ENCODE peak calls at places on chromosomes 13 and 19, in five cellular contexts. One of them, this sample, is unnamed.

GRCh38 chr13:81171065-81171647 is 830.2 kb upstream of the SPRY2 start:
- DNase-seq in pancreas: no peak
- DNase-seq in upper lobe of right lung: no peak
- DNase-seq in left kidney: peak; percentile 55
- DNase-seq in prostate gland: no peak
- DNase-seq in this sample: peak; percentile 47

GRCh38 chr13:27161980-27162379 is 9.6 kb downstream of the USP12 start:
- DNase-seq in pancreas: no peak
- DNase-seq in upper lobe of right lung: no peak
- DNase-seq in left kidney: no peak
- DNase-seq in prostate gland: no peak
- DNase-seq in this sample: no peak

GRCh38 chr19:5345895-5346386 is 5.3 kb upstream of the PTPRS start:
- DNase-seq in pancreas: no peak
- DNase-seq in upper lobe of right lung: no peak
- DNase-seq in left kidney: no peak
- DNase-seq in prostate gland: no peak
- DNase-seq in this sample: no peak

GRCh38 chr13:51793570-51794273 is 10.2 kb downstream of the DHRS12 start:
- DNase-seq in pancreas: peak; percentile 45
- DNase-seq in upper lobe of right lung: no peak
- DNase-seq in left kidney: no peak
- DNase-seq in prostate gland: no peak
- DNase-seq in this sample: peak; percentile 99

GRCh38 chr13:77375554-77375953 is 48.7 kb upstream of the MYCBP2 start:
- DNase-seq in pancreas: no peak
- DNase-seq in upper lobe of right lung: no peak
- DNase-seq in left kidney: no peak
- DNase-seq in prostate gland: no peak
- DNase-seq in this sample: no peak

GRCh38 chr13:34070544-34071303 is 252.8 kb downstream of the RFC3 start:
- DNase-seq in pancreas: no peak
- DNase-seq in upper lobe of right lung: no peak
- DNase-seq in left kidney: no peak
- DNase-seq in prostate gland: no peak
- DNase-seq in this sample: no peak

GRCh38 chr13:72458701-72459100 is 268.7 kb downstream of the MZT1 start:
- DNase-seq in pancreas: no peak
- DNase-seq in upper lobe of right lung: no peak
- DNase-seq in left kidney: peak; percentile 51
- DNase-seq in prostate gland: no peak
- DNase-seq in this sample: no peak

GRCh38 chr13:35502456-35502855 is 26.0 kb upstream of the MAB21L1 start:
- DNase-seq in pancreas: no peak
- DNase-seq in upper lobe of right lung: no peak
- DNase-seq in left kidney: no peak
- DNase-seq in prostate gland: no peak
- DNase-seq in this sample: no peak

GRCh38 chr13:51608857-51609406 is 24.7 kb downstream of the WDFY2 start:
- DNase-seq in pancreas: no peak
- DNase-seq in upper lobe of right lung: no peak
- DNase-seq in left kidney: no peak
- DNase-seq in prostate gland: no peak
- DNase-seq in this sample: no peak

GRCh38 chr19:40279120-40279551 is 6.0 kb downstream of the AKT2 start:
- DNase-seq in pancreas: no peak
- DNase-seq in upper lobe of right lung: no peak
- DNase-seq in left kidney: peak; percentile 81
- DNase-seq in prostate gland: no peak
- DNase-seq in this sample: no peak

GRCh38 chr13:112113851-112114250 is 46.9 kb downstream of the SOX1 start:
- DNase-seq in pancreas: no peak
- DNase-seq in upper lobe of right lung: no peak
- DNase-seq in left kidney: no peak
- DNase-seq in prostate gland: no peak
- DNase-seq in this sample: no peak

GRCh38 chr19:47157455-47158321 is 27.1 kb downstream of the SAE1 start:
- DNase-seq in pancreas: no peak
- DNase-seq in upper lobe of right lung: no peak
- DNase-seq in left kidney: peak; percentile 40
- DNase-seq in prostate gland: peak; percentile 22
- DNase-seq in this sample: peak; percentile 35

GRCh38 chr13:32347651-32348050 is 32.3 kb downstream of the BRCA2 start:
- DNase-seq in pancreas: no peak
- DNase-seq in upper lobe of right lung: no peak
- DNase-seq in left kidney: no peak
- DNase-seq in prostate gland: no peak
- DNase-seq in this sample: no peak

GRCh38 chr13:44902793-44903192 is 86.5 kb downstream of the NUFIP1 start:
- DNase-seq in pancreas: no peak
- DNase-seq in upper lobe of right lung: no peak
- DNase-seq in left kidney: no peak
- DNase-seq in prostate gland: no peak
- DNase-seq in this sample: no peak

GRCh38 chr19:19386373-19386869 is 19.1 kb upstream of the GATAD2A start:
- DNase-seq in pancreas: no peak
- DNase-seq in upper lobe of right lung: no peak
- DNase-seq in left kidney: no peak
- DNase-seq in prostate gland: no peak
- DNase-seq in this sample: no peak

GRCh38 chr19:7595466-7596133 is at the start of gene CAMSAP3:
- DNase-seq in pancreas: peak; percentile 56
- DNase-seq in upper lobe of right lung: peak; percentile 85
- DNase-seq in left kidney: peak; percentile 93
- DNase-seq in prostate gland: peak; percentile 29
- DNase-seq in this sample: no peak

GRCh38 chr13:101049166-101049850 is 367.0 kb downstream of the NALCN start:
- DNase-seq in pancreas: no peak
- DNase-seq in upper lobe of right lung: no peak
- DNase-seq in left kidney: no peak
- DNase-seq in prostate gland: no peak
- DNase-seq in this sample: no peak

GRCh38 chr19:13015361-13016231 is 20.3 kb downstream of the NFIX start:
- DNase-seq in pancreas: no peak
- DNase-seq in upper lobe of right lung: no peak
- DNase-seq in left kidney: no peak
- DNase-seq in prostate gland: no peak
- DNase-seq in this sample: no peak